ENCODE peak calls at places on chromosome X, in six cellular contexts. V, X, H, K, R and C are unnamed samples.

GRCh38 chrX:108036298-108036973 is 8.4 kb upstream of the VSIG1 start:
- DNase-seq in V (peak), X (no peak), H (no peak), K (no peak), R (peak), C (no peak)

GRCh38 chrX:72536542-72536941 is 36.1 kb downstream of the HDAC8 start:
- DNase-seq in V (no peak), X (no peak), H (no peak), K (no peak), R (no peak), C (no peak)

GRCh38 chrX:106740193-106740780 is 13.8 kb downstream of the RNF128 start:
- DNase-seq in V (no peak), X (no peak), H (no peak), K (no peak), R (no peak), C (no peak)

GRCh38 chrX:81195712-81196111 is 6.0 kb downstream of the HMGN5 start:
- DNase-seq in V (peak), X (peak), H (peak), K (no peak), R (no peak), C (peak)

GRCh38 chrX:68834371-68835103 is 5.7 kb downstream of the EFNB1 start:
- DNase-seq in V (no peak), X (peak), H (no peak), K (no peak), R (no peak), C (no peak)

GRCh38 chrX:9845574-9845948 is 59.3 kb downstream of the SHROOM2 start:
- DNase-seq in V (no peak), X (no peak), H (no peak), K (no peak), R (no peak), C (no peak)

GRCh38 chrX:50618788-50619558 is 148.3 kb upstream of the DGKK start:
- DNase-seq in V (no peak), X (no peak), H (no peak), K (no peak), R (no peak), C (no peak)

GRCh38 chrX:18887177-18887820 is 96.6 kb downstream of the PHKA2 start:
- DNase-seq in V (no peak), X (no peak), H (no peak), K (no peak), R (no peak), C (no peak)

GRCh38 chrX:2707334-2707760 is 16.3 kb downstream of the CD99 start:
- DNase-seq in V (peak), X (peak), H (peak), K (no peak), R (peak), C (peak)

GRCh38 chrX:373641-374471 is 12.9 kb downstream of the PPP2R3B start:
- DNase-seq in V (no peak), X (peak), H (peak), K (no peak), R (no peak), C (peak)

GRCh38 chrX:54492340-54492739 is 3.7 kb downstream of the FGD1 start:
- DNase-seq in V (no peak), X (peak), H (no peak), K (no peak), R (peak), C (no peak)

GRCh38 chrX:17024896-17025295 is 78.4 kb downstream of the REPS2 start:
- DNase-seq in V (no peak), X (peak), H (no peak), K (no peak), R (no peak), C (no peak)